ENCODE peak calls at places on chromosomes 5 and 9, in four cellular contexts. T is stomach, Y is adrenal gland, F is esophagus squamous epithelium. B is an unnamed sample.
A peak's percentile ranks its signal among the peaks of the same experiment; 100 is the strongest.

GRCh38 chr5:157143127-157143959 is 678 bp upstream of the MED7 start:
- DNase-seq in T (peak; percentile 38), Y (peak; percentile 79), F (peak; percentile 25), B (no peak)

GRCh38 chr9:94639045-94639995 is at the start of gene FBP1:
- DNase-seq in T (peak; percentile 64), Y (peak; percentile 66), F (no peak), B (peak; percentile 33)

GRCh38 chr5:76765249-76765648 is 49.3 kb downstream of the F2R start:
- DNase-seq in T (no peak), Y (no peak), F (no peak), B (no peak)

GRCh38 chr9:36207016-36207415 is 16.3 kb downstream of the CLTA start:
- DNase-seq in T (no peak), Y (no peak), F (no peak), B (no peak)

GRCh38 chr9:69809304-69809863 is 11.2 kb upstream of the CFAP95 start:
- DNase-seq in T (no peak), Y (no peak), F (no peak), B (no peak)

GRCh38 chr9:134396258-134396742 is 70.0 kb downstream of the RXRA start:
- DNase-seq in T (no peak), Y (no peak), F (no peak), B (peak; percentile 75)

GRCh38 chr5:44808435-44809214 is at the start of gene MRPS30:
- DNase-seq in T (peak; percentile 91), Y (peak; percentile 99), F (peak; percentile 68), B (peak; percentile 56)

GRCh38 chr5:137856201-137856600 is 11.5 kb upstream of the MYOT start:
- DNase-seq in T (no peak), Y (no peak), F (no peak), B (no peak)

GRCh38 chr5:99025298-99026045 is 96.7 kb upstream of the CHD1 start:
- DNase-seq in T (peak; percentile 66), Y (no peak), F (no peak), B (no peak)

GRCh38 chr9:34493972-34494535 is 28.7 kb downstream of the ENHO start:
- DNase-seq in T (peak; percentile 33), Y (peak; percentile 58), F (no peak), B (no peak)

GRCh38 chr5:178145965-178146820 is 7.5 kb downstream of the NHP2 start:
- DNase-seq in T (peak; percentile 84), Y (peak; percentile 85), F (no peak), B (peak; percentile 70)

GRCh38 chr9:126207256-126207655 is 119.4 kb upstream of the MVB12B start:
- DNase-seq in T (no peak), Y (no peak), F (no peak), B (no peak)

GRCh38 chr9:126682113-126682810 is 68.5 kb downstream of the LMX1B start:
- DNase-seq in T (no peak), Y (no peak), F (no peak), B (no peak)

GRCh38 chr5:54860321-54860720 is 125.1 kb downstream of the ESM1 start:
- DNase-seq in T (no peak), Y (no peak), F (no peak), B (no peak)

GRCh38 chr5:92695123-92696084 is 885.6 kb downstream of the NR2F1-AS1 start:
- DNase-seq in T (no peak), Y (no peak), F (no peak), B (no peak)

GRCh38 chr5:131996210-131997025 is 15.0 kb downstream of the ACSL6 start:
- DNase-seq in T (no peak), Y (no peak), F (no peak), B (no peak)

GRCh38 chr5:1550287-1551076 is 26.7 kb upstream of the LPCAT1 start:
- DNase-seq in T (no peak), Y (peak; percentile 31), F (no peak), B (no peak)

DNA sequence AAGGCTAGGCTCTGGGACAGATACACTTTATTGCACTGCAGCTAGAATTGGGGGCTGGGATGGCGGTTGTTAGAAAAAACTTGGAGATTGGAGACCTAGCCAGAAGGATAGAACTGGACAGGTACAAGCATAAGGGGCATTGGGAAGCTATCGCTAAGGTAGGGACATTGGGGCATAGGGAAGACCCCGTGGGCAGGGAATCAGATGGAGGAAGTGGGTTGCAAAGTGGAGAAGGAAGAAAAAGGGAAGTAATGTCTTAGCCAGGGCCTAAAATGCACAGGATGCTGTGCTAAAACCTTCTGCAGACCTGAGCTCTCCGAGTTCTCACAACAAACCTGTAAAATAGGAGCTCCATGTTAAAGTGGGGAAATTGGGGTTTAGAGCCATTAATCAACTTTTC is 178.2 kb downstream of the ZDHHC21 start:
- DNase-seq in T (no peak), Y (no peak), F (no peak), B (no peak)
- TF ChIP-seq POLR2A in T (no peak), Y (no peak), F (no peak), B (no peak)

GRCh38 chr9:127785023-127785932 is 556 bp upstream of the CDK9 start:
- DNase-seq in T (peak; percentile 91), Y (peak; percentile 94), F (peak; percentile 45), B (peak; percentile 82)
- TF ChIP-seq POLR2A in T (no peak), Y (no peak), F (no peak), B (no peak)

DNA sequence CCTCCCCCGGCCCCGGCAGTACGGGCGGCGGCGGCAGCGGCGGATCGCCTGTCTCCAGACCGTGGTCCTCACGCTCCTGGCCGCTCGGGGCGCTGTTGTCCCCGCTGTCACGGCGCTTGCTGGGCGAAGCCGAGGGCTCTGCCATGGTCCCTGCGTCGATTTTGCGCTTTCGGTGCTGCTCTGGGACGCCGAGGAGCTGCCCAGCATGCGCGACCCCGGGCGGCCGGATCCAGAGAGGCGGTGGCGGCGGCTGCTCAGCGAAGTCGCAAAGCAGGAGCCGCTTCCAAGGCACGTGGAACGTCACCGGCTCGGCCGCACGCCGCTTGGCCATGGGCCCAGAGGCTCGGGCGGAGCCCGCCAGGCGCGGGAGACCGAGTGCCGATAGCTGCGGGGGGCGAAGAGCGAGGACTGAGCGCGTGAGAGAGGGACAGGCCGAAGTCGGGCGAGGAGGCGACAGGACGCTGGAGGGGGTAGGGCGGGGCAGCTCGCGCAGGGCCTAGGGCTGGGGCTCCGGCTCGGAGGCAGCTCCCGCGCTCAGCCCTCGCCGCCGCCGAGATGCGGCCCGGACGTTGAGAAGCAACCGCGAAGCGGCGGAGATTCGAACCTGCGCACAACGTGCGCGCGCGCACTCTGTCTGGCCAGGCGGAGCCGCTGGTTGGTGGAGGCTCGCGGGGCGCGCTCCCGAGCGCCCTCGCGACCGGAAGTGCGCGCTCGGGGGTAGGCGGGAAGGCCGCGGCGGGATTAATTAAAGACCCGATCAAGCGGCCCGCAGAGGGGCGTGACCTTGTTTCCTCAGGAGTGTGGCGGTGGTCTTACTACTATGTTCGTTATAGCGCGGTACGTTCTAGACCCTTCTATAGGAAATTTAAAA is at the start of gene C9orf40:
- DNase-seq in T (peak; percentile 91), Y (peak; percentile 95), F (peak; percentile 35), B (peak; percentile 68)
- TF ChIP-seq POLR2A in T (no peak), Y (peak; percentile 16), F (peak; percentile 55), B (peak; percentile 11)

GRCh38 chr9:5884191-5884590 is 6.5 kb upstream of the MLANA start:
- DNase-seq in T (no peak), Y (no peak), F (no peak), B (no peak)

GRCh38 chr9:5890641-5891040 is at the start of gene MLANA:
- DNase-seq in T (no peak), Y (no peak), F (no peak), B (no peak)

DNA sequence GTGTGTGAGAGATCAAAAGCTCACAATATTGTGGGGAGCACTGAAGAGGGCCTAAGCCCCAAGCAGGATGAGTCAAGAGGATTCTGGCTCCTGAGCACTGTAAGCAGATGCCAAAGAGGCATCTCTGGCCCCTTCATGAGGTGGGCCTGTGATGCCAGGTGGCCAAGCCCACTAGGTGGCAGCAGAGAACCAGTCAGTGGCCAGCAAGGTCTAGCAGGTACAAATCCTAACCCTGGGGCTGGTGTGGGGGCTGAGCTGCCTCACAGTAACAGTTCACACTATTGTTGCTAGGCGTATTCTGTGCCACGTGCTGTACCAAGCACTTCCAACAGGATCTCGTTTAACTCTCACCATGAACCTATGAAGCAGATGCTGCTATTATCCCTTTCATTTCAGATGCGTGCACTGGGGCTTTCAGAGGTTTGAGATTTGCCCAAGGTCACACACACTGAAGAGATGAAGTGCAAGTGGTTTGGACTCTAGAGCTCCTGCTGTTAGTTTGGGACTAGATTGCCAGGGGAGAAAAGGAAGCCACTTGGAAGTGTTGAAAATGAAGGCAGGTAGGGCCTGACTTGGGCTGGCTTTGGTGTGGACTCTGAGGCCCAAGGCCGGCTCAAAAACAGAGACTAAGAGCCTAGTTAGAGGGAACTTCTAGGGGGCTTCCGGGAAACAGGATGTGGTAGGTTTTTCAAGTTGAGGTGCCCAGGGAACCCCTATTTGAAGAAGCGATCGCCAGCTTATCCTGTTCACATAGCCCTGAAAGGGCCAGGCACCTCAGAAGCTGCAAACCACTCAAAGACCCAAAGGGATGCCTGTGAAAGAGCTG is 4.4 kb upstream of the MLANA start:
- DNase-seq in T (peak; percentile 78), Y (peak; percentile 91), F (no peak), B (peak; percentile 67)
- TF ChIP-seq POLR2A in T (no peak), Y (no peak), F (no peak), B (no peak)

GRCh38 chr9:37485389-37486255 is at the start of gene POLR1E:
- DNase-seq in T (peak; percentile 98), Y (peak; percentile 98), F (peak; percentile 77), B (peak; percentile 95)
- TF ChIP-seq POLR2A in T (no peak), Y (peak; percentile 82), F (peak; percentile 76), B (peak; percentile 89)

DNA sequence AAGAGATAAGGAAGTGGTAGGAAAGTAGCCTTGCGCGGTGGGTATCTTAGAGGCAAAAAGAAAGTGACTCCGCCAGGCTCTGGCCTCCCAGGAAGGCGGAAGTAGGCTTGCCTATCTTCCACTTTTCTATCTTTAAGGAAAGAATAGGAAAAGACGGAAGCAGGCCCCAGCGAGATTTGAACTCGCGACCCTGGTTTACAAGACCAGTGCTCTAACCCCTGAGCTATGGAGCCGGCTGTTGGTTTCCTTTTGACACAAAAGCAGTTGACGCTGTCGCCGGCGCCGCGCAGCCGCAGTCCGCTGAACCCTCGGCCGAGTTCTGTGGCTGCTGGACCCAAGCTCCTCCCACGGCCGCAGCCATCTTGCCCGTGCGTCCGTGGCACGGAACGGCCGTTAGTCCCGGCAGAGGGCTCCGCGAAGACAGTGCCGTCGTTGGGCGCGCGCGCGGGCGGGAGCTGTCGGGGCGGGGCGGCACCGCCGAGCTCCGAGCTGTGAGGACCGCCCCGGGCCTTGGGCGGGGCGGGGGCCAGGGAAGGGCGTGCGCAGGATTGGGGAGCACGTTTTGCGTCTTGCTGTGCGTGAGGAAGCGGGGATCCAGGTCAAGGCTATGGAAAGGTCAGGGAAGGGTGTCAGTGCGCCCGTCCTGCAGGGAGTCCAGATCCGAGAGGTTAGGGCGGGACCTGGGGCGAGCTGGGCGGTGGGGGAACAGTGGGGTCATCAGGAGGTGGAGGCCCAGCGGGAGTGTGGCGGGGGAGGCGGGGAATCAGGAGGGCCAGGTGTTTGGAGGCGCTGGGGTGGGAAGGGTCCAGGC is 13.3 kb downstream of the TRIM7 start:
- DNase-seq in T (peak; percentile 97), Y (peak; percentile 99), F (no peak), B (peak; percentile 87)
- TF ChIP-seq POLR2A in T (no peak), Y (peak; percentile 73), F (peak; percentile 68), B (no peak)